ENCODE peak calls at places on chromosomes 4 and X, in six cellular contexts. A, P, V, K, S and I are unnamed samples.
A peak's percentile ranks its signal among the peaks of the same experiment; 100 is the strongest.

GRCh38 chr4:87938746-87939145 is 36.8 kb upstream of the SPP1 start:
- DNase-seq in A (no peak), P (no peak), V (no peak), K (no peak), S (no peak), I (no peak)

GRCh38 chr4:5019796-5020195 is 538 bp upstream of the CYTL1 start:
- DNase-seq in A (no peak), P (no peak), V (no peak), K (no peak), S (no peak), I (no peak)

GRCh38 chr4:4696521-4696920 is 154.7 kb upstream of the STX18 start:
- DNase-seq in A (no peak), P (no peak), V (no peak), K (no peak), S (no peak), I (no peak)

GRCh38 chrX:115689931-115690330 is 129.0 kb downstream of the PLS3 start:
- DNase-seq in A (no peak), P (no peak), V (no peak), K (no peak), S (no peak), I (no peak)

GRCh38 chr4:179624768-179625181 is 2182.5 kb upstream of the AGA start:
- DNase-seq in A (no peak), P (peak; percentile 13), V (peak; percentile 53), K (peak; percentile 26), S (no peak), I (no peak)

GRCh38 chrX:129721414-129721813 is 17.4 kb upstream of the XPNPEP2 start:
- DNase-seq in A (no peak), P (no peak), V (no peak), K (no peak), S (no peak), I (no peak)

GRCh38 chr4:123398803-123399637 is 2.4 kb downstream of the SPRY1 start:
- DNase-seq in A (peak; percentile 87), P (peak; percentile 70), V (peak; percentile 49), K (peak; percentile 60), S (peak; percentile 55), I (no peak)

GRCh38 chr4:165332502-165332901 is 5.0 kb downstream of the MSMO1 start:
- DNase-seq in A (no peak), P (no peak), V (no peak), K (no peak), S (no peak), I (no peak)

GRCh38 chrX:96994088-96994487 is 110.4 kb downstream of the RPA4 start:
- DNase-seq in A (no peak), P (no peak), V (no peak), K (no peak), S (no peak), I (no peak)

GRCh38 chrX:151396042-151396826 is 772 bp upstream of the VMA21 start:
- DNase-seq in A (peak; percentile 64), P (peak; percentile 15), V (peak; percentile 20), K (no peak), S (peak; percentile 38), I (peak; percentile 2)

GRCh38 chr4:91233164-91233563 is 1070.6 kb upstream of the GRID2 start:
- DNase-seq in A (no peak), P (no peak), V (no peak), K (no peak), S (no peak), I (no peak)

GRCh38 chrX:16610121-16610565 is 39.8 kb upstream of the S100G start:
- DNase-seq in A (no peak), P (no peak), V (no peak), K (no peak), S (no peak), I (no peak)

GRCh38 chr4:166816901-166817300 is 417.4 kb downstream of the SPOCK3 start:
- DNase-seq in A (no peak), P (peak; percentile 24), V (no peak), K (no peak), S (peak; percentile 10), I (no peak)

GRCh38 chr4:48290146-48290772 is 20.6 kb upstream of the TEC start:
- DNase-seq in A (no peak), P (no peak), V (no peak), K (no peak), S (no peak), I (no peak)

GRCh38 chr4:4837316-4837715 is 22.1 kb upstream of the MSX1 start:
- DNase-seq in A (no peak), P (no peak), V (no peak), K (no peak), S (no peak), I (no peak)

GRCh38 chrX:149950681-149951080 is 12.4 kb upstream of the EOLA2 start:
- DNase-seq in A (no peak), P (no peak), V (peak; percentile 32), K (no peak), S (no peak), I (peak; percentile 10)

GRCh38 chr4:38805530-38806145 is 1.0 kb upstream of the TLR1 start:
- DNase-seq in A (no peak), P (no peak), V (no peak), K (no peak), S (peak; percentile 20), I (no peak)

GRCh38 chr4:150209140-150209829 is 131.0 kb downstream of the DCLK2 start:
- DNase-seq in A (peak; percentile 68), P (peak; percentile 49), V (peak; percentile 51), K (peak; percentile 59), S (peak; percentile 45), I (peak; percentile 13)

GRCh38 chr4:1874207-1874606 is 3.0 kb downstream of the NSD2 start:
- DNase-seq in A (no peak), P (no peak), V (no peak), K (no peak), S (no peak), I (no peak)

GRCh38 chrX:153773218-153773611 is 7.6 kb upstream of the SRPK3 start:
- DNase-seq in A (no peak), P (no peak), V (no peak), K (no peak), S (no peak), I (no peak)

GRCh38 chrX:14064632-14065432 is 35.1 kb upstream of the GEMIN8 start:
- DNase-seq in A (no peak), P (no peak), V (no peak), K (no peak), S (no peak), I (no peak)

GRCh38 chrX:103517246-103517645 is 2.0 kb downstream of the RAB40A start:
- DNase-seq in A (no peak), P (no peak), V (no peak), K (no peak), S (no peak), I (no peak)

GRCh38 chrX:139720136-139720535 is 12.2 kb upstream of the MCF2 start:
- DNase-seq in A (no peak), P (no peak), V (no peak), K (no peak), S (no peak), I (no peak)

GRCh38 chrX:49951524-49952193 is 29.3 kb downstream of the CLCN5 start:
- DNase-seq in A (no peak), P (no peak), V (peak; percentile 53), K (no peak), S (no peak), I (no peak)

GRCh38 chr4:176273741-176274140 is 4.7 kb upstream of the ASB5 start:
- DNase-seq in A (no peak), P (no peak), V (no peak), K (no peak), S (no peak), I (no peak)

GRCh38 chrX:13692771-13693231 is 3.9 kb downstream of the RAB9A start:
- DNase-seq in A (no peak), P (no peak), V (no peak), K (no peak), S (no peak), I (no peak)

DNA sequence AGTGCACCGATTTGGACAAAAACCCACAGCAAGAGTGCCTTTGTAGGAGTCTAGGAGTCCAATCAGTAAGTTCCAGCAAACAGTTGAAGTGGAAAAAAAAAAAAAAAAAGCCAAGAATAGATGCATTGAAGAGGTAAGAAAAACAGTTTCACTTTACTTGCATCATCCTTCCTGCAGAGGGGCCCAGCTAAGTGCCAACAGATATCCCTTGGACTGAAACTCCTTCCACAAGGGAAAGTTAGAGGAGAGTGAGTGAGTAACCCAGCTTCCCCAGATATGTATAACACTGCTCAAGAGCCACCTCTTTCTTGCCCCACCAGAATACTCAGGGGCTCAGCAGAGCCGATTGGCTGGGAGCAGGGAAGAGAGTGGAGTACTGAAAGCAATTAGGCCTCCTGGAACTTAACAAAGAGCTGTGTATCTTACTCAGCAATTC is 617.7 kb upstream of the SMIM31 start:
- DNase-seq in A (no peak), P (no peak), V (peak; percentile 46), K (no peak), S (no peak), I (no peak)
- TF ChIP-seq CTCF in A (no peak), P (no peak), V (no peak), K (no peak), S (no peak), I (no peak)

DNA sequence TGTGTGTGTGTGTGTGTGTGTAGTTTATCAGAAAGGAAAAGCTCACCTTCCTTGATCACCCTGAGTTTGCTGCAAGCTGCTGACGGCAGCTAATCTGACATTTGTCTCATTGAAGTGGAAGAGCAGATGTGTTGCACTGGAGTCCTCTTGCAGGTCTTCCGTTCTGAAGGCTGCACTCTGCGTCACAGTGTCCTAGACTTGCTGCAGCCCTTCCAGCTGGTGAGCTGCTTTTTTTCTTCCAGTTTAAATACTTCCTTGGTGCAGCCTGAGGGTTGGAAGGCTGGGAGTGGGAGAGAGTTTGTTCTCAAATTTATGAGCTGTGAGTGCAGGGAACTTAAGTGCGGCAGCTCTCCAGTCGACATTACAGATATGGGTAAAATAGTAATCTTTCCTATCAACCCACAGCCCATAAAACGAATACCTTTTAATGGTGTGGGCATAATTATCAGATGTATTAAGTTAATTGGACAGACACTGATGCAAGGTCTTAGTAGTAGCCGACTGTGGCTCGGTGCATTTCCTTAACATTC is 303.6 kb upstream of the FAT1 start:
- DNase-seq in A (no peak), P (no peak), V (no peak), K (no peak), S (no peak), I (no peak)
- H3K4me3 ChIP-seq in A (no peak overlapping the region), P (no peak overlapping the region), V (no peak overlapping the region), K (no peak overlapping the region), S (no peak overlapping the region), I (no peak overlapping the region)

GRCh38 chrX:68698955-68699354 is 51.5 kb downstream of the STARD8 start:
- DNase-seq in A (no peak), P (peak; percentile 71), V (no peak), K (peak; percentile 37), S (no peak), I (no peak)
- TF ChIP-seq CTCF in A (no peak), P (no peak), V (no peak), K (no peak), S (no peak), I (no peak)

GRCh38 chr4:3386486-3386885 is 55.3 kb upstream of the HGFAC start:
- DNase-seq in A (no peak), P (no peak), V (no peak), K (no peak), S (no peak), I (no peak)

GRCh38 chr4:3389186-3389878 is 52.4 kb upstream of the HGFAC start:
- DNase-seq in A (peak; percentile 65), P (no peak), V (no peak), K (no peak), S (no peak), I (no peak)

GRCh38 chr4:3388461-3389185 is 53.1 kb upstream of the HGFAC start:
- DNase-seq in A (peak; percentile 67), P (no peak), V (peak; percentile 66), K (no peak), S (no peak), I (peak; percentile 67)

GRCh38 chr4:3387154-3387942 is 54.4 kb upstream of the HGFAC start:
- DNase-seq in A (no peak), P (no peak), V (no peak), K (no peak), S (no peak), I (no peak)

GRCh38 chr4:3387943-3388348 is 53.8 kb upstream of the HGFAC start:
- DNase-seq in A (peak; percentile 90), P (peak; percentile 79), V (no peak), K (peak; percentile 71), S (peak; percentile 70), I (no peak)
- H3K4me3 ChIP-seq in A (peak overlapping the region; percentile 45), P (no peak overlapping the region), V (no peak overlapping the region), K (peak overlapping the region; percentile 19), S (no peak overlapping the region), I (peak overlapping the region; percentile 39)